ENCODE peak calls at places on chromosome 22, in four cellular contexts. B is DND-41, X is tibial nerve, K is HFF-Myc. Z is an unnamed sample.

GRCh38 chr22:49417833-49418232 is 409.8 kb downstream of the BRD1 start:
- DNase-seq in B (no peak), K (no peak), X (no peak), Z (no peak)

GRCh38 chr22:41239443-41240128 is 1.1 kb downstream of the CHADL start:
- DNase-seq in B (no peak), K (no peak), X (no peak), Z (no peak)

GRCh38 chr22:21907638-21908522 is 40.4 kb upstream of the MAPK1 start:
- DNase-seq in K (no peak), B (no peak), X (no peak), Z (no peak)

GRCh38 chr22:27331526-27332281 is 469.9 kb downstream of the MN1 start:
- DNase-seq in B (no peak), X (no peak), K (no peak), Z (peak)

GRCh38 chr22:20218320-20218872 is 49.7 kb downstream of the RTN4R start:
- DNase-seq in X (no peak), K (no peak), B (no peak), Z (no peak)

GRCh38 chr22:41915035-41915782 is at the start of gene SHISA8:
- DNase-seq in K (no peak), X (peak), B (no peak), Z (no peak)

GRCh38 chr22:17121235-17122195 is at the start of gene TMEM121B:
- DNase-seq in K (no peak), B (peak), X (peak), Z (peak)

GRCh38 chr22:36465232-36466021 is 16.0 kb downstream of the TXN2 start:
- DNase-seq in K (no peak), X (no peak), B (no peak), Z (no peak)

GRCh38 chr22:29116397-29117123 is 43.7 kb downstream of the KREMEN1 start:
- DNase-seq in X (no peak), B (no peak), K (no peak), Z (no peak)

GRCh38 chr22:16969508-16970327 is 38.3 kb downstream of the GAB4 start:
- DNase-seq in K (no peak), B (no peak), X (no peak), Z (no peak)

GRCh38 chr22:35434061-35434750 is 34.3 kb downstream of the MCM5 start:
- DNase-seq in K (no peak), X (no peak), B (no peak), Z (no peak)

GRCh38 chr22:30267382-30268302 is 991 bp upstream of the OSM start:
- DNase-seq in X (no peak), B (peak), K (no peak), Z (no peak)

GRCh38 chr22:30875481-30876215 is 92.9 kb downstream of the MORC2 start:
- DNase-seq in K (no peak), B (no peak), X (no peak), Z (no peak)

GRCh38 chr22:19864538-19865106 is 9.9 kb upstream of the GNB1L start:
- DNase-seq in B (no peak), K (no peak), X (no peak), Z (no peak)

GRCh38 chr22:19812910-19813309 is 41.8 kb downstream of the GNB1L start:
- DNase-seq in K (no peak), X (no peak), B (peak), Z (no peak)

GRCh38 chr22:30217698-30218565 is 28.6 kb downstream of the LIF start:
- DNase-seq in K (no peak), B (no peak), X (no peak), Z (no peak)

DNA sequence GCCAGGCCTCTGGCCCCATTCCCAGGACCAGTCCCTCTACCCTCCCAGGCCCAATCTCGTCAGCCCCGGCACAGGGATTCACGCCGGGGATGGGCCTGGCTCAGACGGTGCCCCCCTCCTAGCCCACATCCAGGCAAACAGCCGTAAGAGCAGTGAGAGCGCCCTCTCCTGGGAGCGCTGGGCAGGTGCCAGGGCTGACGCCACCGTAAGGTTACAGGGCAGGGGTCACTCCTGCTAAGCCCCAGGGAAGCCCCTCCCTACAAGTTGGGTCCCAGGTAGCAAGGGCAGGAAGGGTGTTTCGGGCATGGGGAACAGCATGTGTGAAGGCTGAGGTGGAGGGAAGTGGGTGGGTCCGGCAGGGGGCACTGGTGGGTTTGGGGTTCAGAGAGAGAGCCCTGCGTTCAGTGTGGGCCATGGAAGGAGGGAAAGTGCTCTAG is 19.2 kb upstream of the PPARA start:
- DNase-seq in X (no peak), B (no peak), K (no peak), Z (no peak)
- TF ChIP-seq CTCF in X (no peak), B (peak), K (peak), Z (peak)

GRCh38 chr22:31952094-31952401 is 7.7 kb downstream of the YWHAH start:
- DNase-seq in K (no peak), X (no peak), B (no peak), Z (no peak)
- TF ChIP-seq CTCF in K (no peak), X (no peak), B (peak), Z (no peak)

GRCh38 chr22:43272869-43273318 is 70.3 kb downstream of the SCUBE1 start:
- DNase-seq in B (no peak), K (no peak), X (no peak), Z (no peak)
- TF ChIP-seq CTCF in B (no peak), K (no peak), X (no peak), Z (no peak)

GRCh38 chr22:37982938-37983859 is 1.2 kb downstream of the SOX10 start:
- DNase-seq in B (no peak), K (no peak), X (no peak), Z (peak)
- TF ChIP-seq CTCF in B (no peak), K (peak), X (peak), Z (peak)

DNA sequence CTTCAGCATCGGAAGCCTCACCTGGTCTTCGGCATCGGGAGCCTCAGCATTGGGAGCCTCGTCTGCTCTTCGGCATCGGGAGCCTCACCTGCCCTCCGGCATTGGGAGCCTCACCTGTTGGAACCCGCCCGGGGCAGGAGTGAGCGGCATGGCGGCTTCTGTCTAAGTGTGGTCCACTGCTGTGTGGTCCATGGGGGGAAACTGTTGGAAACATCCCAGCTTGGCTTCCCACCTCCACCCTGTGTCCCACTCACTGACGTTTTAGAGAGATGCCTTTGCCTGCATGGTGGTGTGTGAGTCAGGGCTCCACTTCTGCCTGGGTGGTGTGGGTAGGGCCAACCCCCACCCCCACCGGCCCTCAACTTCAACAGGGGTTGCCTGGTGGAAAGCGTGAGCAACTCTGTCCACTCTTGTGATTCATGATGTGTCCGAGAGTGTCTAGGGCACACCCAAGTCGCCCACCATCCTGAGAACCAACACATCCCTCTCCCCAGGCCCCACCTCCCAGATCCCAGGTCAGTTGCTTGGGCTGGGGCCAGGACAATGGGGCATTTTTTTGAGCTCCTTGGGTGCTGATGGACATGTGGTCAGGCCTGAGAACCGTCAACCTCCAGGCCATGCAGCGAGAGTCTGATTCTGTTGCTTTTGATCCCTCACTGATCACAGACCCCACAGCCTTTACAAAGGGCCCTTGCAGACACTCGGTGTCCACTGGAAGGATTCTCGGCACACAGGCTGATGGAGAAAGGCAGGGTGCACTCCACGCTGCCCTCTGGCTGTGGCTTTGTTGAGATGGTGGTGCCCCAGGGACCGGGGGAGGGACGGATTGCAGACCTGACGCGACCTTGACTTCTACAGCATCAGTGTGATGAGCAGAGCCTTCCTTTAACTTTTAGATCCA is 406.7 kb downstream of the TBC1D22A start:
- DNase-seq in X (peak), B (no peak), K (no peak), Z (no peak)
- TF ChIP-seq CTCF in X (no peak), B (peak), K (peak), Z (no peak)

GRCh38 chr22:42967933-42968332 is 47.0 kb downstream of the PACSIN2 start:
- DNase-seq in X (no peak), B (no peak), K (no peak), Z (no peak)
- TF ChIP-seq CTCF in X (no peak), B (no peak), K (peak), Z (no peak)

DNA sequence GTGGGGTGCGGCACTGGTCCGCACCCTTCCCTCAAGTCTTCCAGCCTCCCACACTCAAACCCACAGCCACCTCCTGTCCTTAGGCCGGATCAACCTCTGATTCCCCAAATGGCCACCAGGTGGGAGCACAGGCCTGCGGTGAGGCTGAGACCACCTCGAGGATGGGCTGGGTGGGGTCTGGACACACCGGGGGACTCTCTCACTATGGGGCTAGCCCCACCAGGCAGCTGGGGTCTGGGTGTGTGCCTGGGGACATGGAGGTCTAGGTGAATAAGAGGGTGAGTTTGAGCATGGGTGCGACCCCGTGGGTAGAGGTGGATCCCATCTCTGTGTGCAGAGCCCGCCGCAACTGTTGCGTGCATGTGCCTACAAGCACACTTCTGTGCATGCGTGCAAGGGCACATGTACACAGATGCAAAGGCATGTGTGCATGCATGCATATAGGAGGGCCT is 32.6 kb downstream of the MYO18B start:
- DNase-seq in B (peak), K (no peak), X (no peak), Z (peak)
- TF ChIP-seq CTCF in B (peak), K (peak), X (no peak), Z (peak)

GRCh38 chr22:32607086-32607485 is 132.5 kb downstream of the FBXO7 start:
- DNase-seq in K (no peak), B (no peak), X (no peak), Z (no peak)
- TF ChIP-seq CTCF in K (no peak), B (no peak), X (no peak), Z (no peak)

DNA sequence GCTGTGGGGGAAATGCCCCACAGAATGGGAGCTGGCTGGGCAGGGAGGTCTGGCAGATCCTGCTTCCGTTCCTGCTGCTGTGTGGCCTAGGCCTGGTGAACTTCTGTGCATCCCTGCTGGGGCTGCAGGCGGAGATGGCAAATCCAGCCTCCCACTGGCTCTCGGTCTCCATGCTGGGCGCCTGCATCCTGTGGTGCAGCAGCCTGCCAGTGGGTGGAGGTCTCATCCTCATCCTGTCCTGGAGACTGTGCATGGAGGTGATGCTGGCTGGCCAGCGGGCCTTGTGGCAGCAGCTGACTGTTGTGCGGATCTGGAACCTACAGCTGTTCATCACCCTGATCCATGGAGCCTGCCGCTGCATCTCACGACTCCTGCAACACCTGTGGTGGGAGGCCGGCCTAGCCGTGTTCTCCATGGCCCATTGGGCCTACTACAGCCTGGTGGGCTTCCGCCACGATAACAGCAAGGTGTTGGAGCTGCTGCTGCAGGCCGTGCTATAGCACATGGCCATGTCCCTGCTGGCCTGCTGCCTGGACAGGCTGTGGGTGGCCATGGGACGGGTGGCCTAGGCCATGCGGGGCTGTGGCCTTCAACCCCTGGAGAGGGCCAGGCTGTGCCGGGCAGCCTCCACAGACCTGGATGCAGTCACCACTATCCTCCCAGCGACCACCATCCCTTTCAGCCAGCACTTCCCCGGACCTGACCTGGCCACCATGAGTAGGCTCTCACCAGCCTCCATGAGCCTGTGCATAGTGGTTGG is 8.8 kb upstream of the RPL3 start:
- DNase-seq in X (no peak), B (no peak), K (no peak), Z (no peak)
- TF ChIP-seq CTCF in X (no peak), B (no peak), K (no peak), Z (no peak)